ENCODE peak calls at places on chromosome 18, in ten cellular contexts. A is neural crest cell; Z is NB4; Q is effector memory CD8-positive, alpha-beta T cell; W is COR-L47; L is T-helper 22 cell; J is activated T-helper 9 cell treated with anti-CD3 and anti-CD28 coated beads, Interleukin-2, amount 50 U/mL, for 16 hours; P is dorsolateral prefrontal cortex; R is A549; N is amniotic epithelial cell. Y is an unnamed sample.

GRCh38 chr18:3117493-3118192 is 102.1 kb downstream of the MYOM1 start:
- DNase-seq in N (no peak), Z (no peak), P (no peak), R (no peak), L (no peak), Q (no peak), J (no peak), W (no peak), A (no peak), Y (no peak)

GRCh38 chr18:36537289-36537688 is 239.8 kb downstream of the FHOD3 start:
- DNase-seq in A (no peak), Q (no peak), L (no peak), W (no peak), R (no peak), J (no peak), P (no peak), N (no peak), Z (no peak), Y (no peak)

GRCh38 chr18:40673150-40673549 is 1281.9 kb upstream of the PIK3C3 start:
- DNase-seq in W (no peak), L (no peak), P (no peak), Q (no peak), N (no peak), A (no peak), R (no peak), J (no peak), Z (no peak), Y (no peak)

GRCh38 chr18:37516361-37516853 is 49.2 kb downstream of the CELF4 start:
- DNase-seq in Q (no peak), L (no peak), W (peak), N (no peak), R (no peak), P (no peak), J (no peak), A (no peak), Z (no peak), Y (no peak)

GRCh38 chr18:12406376-12407111 is 1.2 kb upstream of the PRELID3A start:
- DNase-seq in L (no peak), Q (no peak), Z (no peak), W (no peak), A (no peak), N (no peak), P (no peak), R (no peak), J (no peak), Y (no peak)

GRCh38 chr18:59908790-59909189 is 9.0 kb downstream of the PMAIP1 start:
- DNase-seq in L (no peak), R (no peak), J (no peak), Q (no peak), Z (no peak), N (peak), W (no peak), A (no peak), P (no peak), Y (no peak)

GRCh38 chr18:63177822-63178525 is 141.6 kb downstream of the BCL2 start:
- DNase-seq in W (no peak), Q (no peak), P (no peak), Z (peak), J (no peak), R (no peak), A (no peak), N (no peak), L (no peak), Y (no peak)

GRCh38 chr18:39453882-39454281 is 1888.3 kb upstream of the CELF4 start:
- DNase-seq in Q (no peak), L (no peak), W (peak), J (no peak), N (peak), P (no peak), A (no peak), Z (no peak), R (no peak), Y (no peak)

GRCh38 chr18:63970803-63971191 is 916 bp downstream of the SERPINB8 start:
- DNase-seq in R (no peak), L (no peak), Q (no peak), A (peak), P (no peak), N (no peak), Z (no peak), W (peak), J (no peak), Y (peak)

GRCh38 chr18:62991959-62992358 is 276.6 kb downstream of the PHLPP1 start:
- DNase-seq in P (no peak), Z (no peak), A (no peak), R (no peak), W (no peak), Q (no peak), J (no peak), L (no peak), N (no peak), Y (no peak)

GRCh38 chr18:68447286-68447685 is 267.6 kb downstream of the TMX3 start:
- DNase-seq in L (no peak), J (no peak), A (no peak), W (no peak), N (no peak), Q (no peak), R (no peak), Z (no peak), P (no peak), Y (no peak)

GRCh38 chr18:23958036-23958435 is 56.5 kb upstream of the TTC39C start:
- DNase-seq in N (no peak), P (peak), R (no peak), A (no peak), W (no peak), Q (no peak), Z (no peak), L (no peak), J (no peak), Y (no peak)

GRCh38 chr18:73990241-73990640 is 157.4 kb downstream of the FBXO15 start:
- DNase-seq in W (no peak), P (no peak), J (no peak), L (no peak), Z (no peak), Q (no peak), A (no peak), N (no peak), R (no peak), Y (no peak)

GRCh38 chr18:40810371-40810770 is 1144.7 kb upstream of the PIK3C3 start:
- DNase-seq in Q (no peak), R (no peak), A (no peak), W (no peak), Z (no peak), L (no peak), P (no peak), J (no peak), N (peak), Y (no peak)

GRCh38 chr18:65439184-65439583 is 311.6 kb upstream of the CDH7 start:
- DNase-seq in P (no peak), Q (no peak), Z (peak), J (no peak), R (no peak), N (no peak), L (no peak), A (no peak), W (no peak), Y (no peak)

GRCh38 chr18:21191596-21192307 is 50.3 kb upstream of the GREB1L start:
- DNase-seq in P (peak), Q (no peak), W (peak), N (peak), R (peak), A (peak), L (no peak), Z (peak), J (no peak), Y (no peak)

GRCh38 chr18:33802955-33803354 is 224.9 kb downstream of the ASXL3 start:
- DNase-seq in P (no peak), J (no peak), W (peak), Z (no peak), Q (no peak), R (no peak), A (no peak), N (no peak), L (no peak), Y (peak)

GRCh38 chr18:28178720-28179119 is 1.8 kb upstream of the CDH2 start:
- DNase-seq in N (no peak), L (no peak), Z (no peak), P (no peak), R (no peak), Q (no peak), W (no peak), A (no peak), J (no peak), Y (no peak)

GRCh38 chr18:44080054-44080453 is 600.6 kb upstream of the SETBP1 start:
- DNase-seq in W (no peak), J (no peak), P (no peak), Q (no peak), Z (no peak), A (no peak), R (no peak), L (no peak), N (peak), Y (no peak)

GRCh38 chr18:49747876-49748275 is 65.5 kb downstream of the ACAA2 start:
- DNase-seq in N (peak), Q (no peak), W (no peak), L (no peak), A (no peak), P (no peak), Z (no peak), R (no peak), J (no peak), Y (no peak)

GRCh38 chr18:58615150-58616132 is 13.4 kb downstream of the ALPK2 start:
- DNase-seq in Z (no peak), R (no peak), N (no peak), L (peak), W (no peak), P (no peak), J (peak), Q (peak), A (no peak), Y (no peak)

GRCh38 chr18:6396276-6396675 is 18.4 kb downstream of the L3MBTL4 start:
- DNase-seq in Q (no peak), R (no peak), P (no peak), Z (no peak), L (no peak), W (no peak), A (no peak), N (no peak), J (no peak), Y (no peak)

GRCh38 chr18:70464343-70465114 is 175.7 kb downstream of the SOCS6 start:
- DNase-seq in W (peak), N (peak), A (peak), R (peak), P (peak), Q (no peak), Z (peak), L (no peak), J (no peak), Y (peak)

GRCh38 chr18:57211776-57212175 is 64.9 kb downstream of the BOD1L2 start:
- DNase-seq in R (no peak), N (no peak), P (no peak), Q (no peak), W (no peak), L (no peak), A (no peak), Z (no peak), J (no peak), Y (no peak)

GRCh38 chr18:1006965-1007364 is 102.3 kb downstream of the ADCYAP1 start:
- DNase-seq in L (no peak), R (no peak), P (no peak), A (no peak), J (no peak), Z (no peak), N (no peak), W (no peak), Q (no peak), Y (no peak)

GRCh38 chr18:10398571-10398970 is 55.9 kb upstream of the APCDD1 start:
- DNase-seq in P (no peak), Z (no peak), A (no peak), J (no peak), R (no peak), N (no peak), W (no peak), L (no peak), Q (no peak), Y (no peak)

GRCh38 chr18:12883003-12883683 is 894 bp downstream of the PTPN2 start:
- DNase-seq in L (no peak), N (no peak), R (no peak), W (no peak), Z (no peak), P (no peak), Q (peak), A (no peak), J (peak), Y (no peak)

GRCh38 chr18:37783771-37784170 is 218.2 kb upstream of the CELF4 start:
- DNase-seq in Z (no peak), N (no peak), W (no peak), L (no peak), A (no peak), P (no peak), Q (no peak), J (no peak), R (no peak), Y (peak)

GRCh38 chr18:9712606-9713005 is 4.5 kb downstream of the RAB31 start:
- DNase-seq in R (no peak), Q (no peak), L (no peak), P (no peak), A (no peak), W (no peak), Z (no peak), J (no peak), N (no peak), Y (no peak)

GRCh38 chr18:47996091-47996541 is 65.7 kb upstream of the SMAD2 start:
- DNase-seq in J (no peak), P (no peak), Q (no peak), L (no peak), N (peak), Z (no peak), A (no peak), R (no peak), W (peak), Y (no peak)